ENCODE peak calls at places on chromosome 12, in eight cellular contexts. A, M, O, C, G, D, W and E are unnamed samples.

GRCh38 chr12:6821271-6821673 is 349 bp upstream of the GPR162 start:
- DNase-seq in A (no peak), M (peak), O (peak), C (peak), G (peak), D (no peak), W (peak), E (no peak)

GRCh38 chr12:3564411-3564810 is 73.4 kb downstream of the PRMT8 start:
- DNase-seq in A (no peak), M (no peak), O (no peak), C (no peak), G (no peak), D (no peak), W (no peak), E (no peak)

GRCh38 chr12:120820885-120821510 is 83.2 kb downstream of the SPPL3 start:
- DNase-seq in A (peak), M (no peak), O (no peak), C (no peak), G (no peak), D (no peak), W (no peak), E (no peak)

GRCh38 chr12:50647479-50647878 is 116.4 kb upstream of the ATF1 start:
- DNase-seq in A (no peak), M (peak), O (no peak), C (peak), G (no peak), D (peak), W (peak), E (no peak)

GRCh38 chr12:115384391-115384790 is 700.4 kb upstream of the TBX3 start:
- DNase-seq in A (no peak), M (peak), O (no peak), C (no peak), G (no peak), D (peak), W (no peak), E (no peak)

GRCh38 chr12:125089083-125089482 is 23.8 kb downstream of the AACS start:
- DNase-seq in A (no peak), M (peak), O (no peak), C (no peak), G (no peak), D (no peak), W (no peak), E (no peak)

GRCh38 chr12:40287369-40287975 is 62.7 kb downstream of the LRRK2 start:
- DNase-seq in A (no peak), M (no peak), O (no peak), C (no peak), G (no peak), D (peak), W (no peak), E (no peak)

GRCh38 chr12:13175499-13175898 is 21.0 kb upstream of the EMP1 start:
- DNase-seq in A (no peak), M (no peak), O (no peak), C (peak), G (no peak), D (peak), W (no peak), E (peak)

GRCh38 chr12:66984962-66985361 is 284.2 kb upstream of the CAND1 start:
- DNase-seq in A (no peak), M (no peak), O (no peak), C (no peak), G (no peak), D (peak), W (no peak), E (peak)

GRCh38 chr12:132596016-132596415 is 14.4 kb downstream of the LRCOL1 start:
- DNase-seq in A (no peak), M (peak), O (no peak), C (peak), G (peak), D (peak), W (peak), E (no peak)

GRCh38 chr12:132592261-132592970 is 18.0 kb downstream of the LRCOL1 start:
- DNase-seq in A (no peak), M (no peak), O (no peak), C (no peak), G (peak), D (no peak), W (no peak), E (no peak)

GRCh38 chr12:45170456-45171042 is 45.3 kb upstream of the ANO6 start:
- DNase-seq in A (peak), M (peak), O (peak), C (peak), G (peak), D (peak), W (peak), E (peak)

GRCh38 chr12:126337556-126337955 is 1272.3 kb downstream of the AACS start:
- DNase-seq in A (no peak), M (peak), O (no peak), C (peak), G (no peak), D (peak), W (no peak), E (no peak)

GRCh38 chr12:106732890-106733289 is 41.6 kb upstream of the RIC8B start:
- DNase-seq in A (no peak), M (no peak), O (no peak), C (no peak), G (no peak), D (no peak), W (no peak), E (no peak)

GRCh38 chr12:124837958-124838803 is 25.5 kb downstream of the SCARB1 start:
- DNase-seq in A (no peak), M (peak), O (no peak), C (peak), G (peak), D (peak), W (peak), E (peak)

GRCh38 chr12:124273630-124274029 is 21.3 kb upstream of the RFLNA start:
- DNase-seq in A (no peak), M (peak), O (no peak), C (peak), G (no peak), D (peak), W (peak), E (peak)

GRCh38 chr12:109951136-109951535 is 45.0 kb downstream of the GIT2 start:
- DNase-seq in A (no peak), M (no peak), O (no peak), C (peak), G (no peak), D (peak), W (peak), E (no peak)

GRCh38 chr12:26744697-26745440 is 88.1 kb downstream of the ITPR2 start:
- DNase-seq in A (no peak), M (no peak), O (no peak), C (no peak), G (no peak), D (no peak), W (no peak), E (no peak)

GRCh38 chr12:26740991-26741390 is 92.0 kb downstream of the ITPR2 start:
- DNase-seq in A (no peak), M (no peak), O (no peak), C (no peak), G (no peak), D (no peak), W (no peak), E (no peak)

GRCh38 chr12:26740348-26740747 is 92.6 kb downstream of the ITPR2 start:
- DNase-seq in A (no peak), M (no peak), O (no peak), C (no peak), G (no peak), D (no peak), W (no peak), E (no peak)

GRCh38 chr12:26744042-26744626 is 88.9 kb downstream of the ITPR2 start:
- DNase-seq in A (no peak), M (no peak), O (no peak), C (no peak), G (no peak), D (no peak), W (no peak), E (no peak)

GRCh38 chr12:26741828-26742227 is 91.2 kb downstream of the ITPR2 start:
- DNase-seq in A (no peak), M (no peak), O (no peak), C (no peak), G (no peak), D (no peak), W (no peak), E (no peak)
- H3K27ac ChIP-seq in A (no peak), M (no peak), O (no peak), C (no peak), G (no peak), D (no peak), W (no peak), E (peak)

GRCh38 chr12:54407183-54407905 is 11.7 kb downstream of the ITGA5 start:
- DNase-seq in A (no peak), M (no peak), O (no peak), C (peak), G (no peak), D (no peak), W (no peak), E (no peak)
- H3K27ac ChIP-seq in A (peak), M (no peak), O (no peak), C (peak), G (no peak), D (no peak), W (no peak), E (no peak)

GRCh38 chr12:94762943-94763342 is 112.6 kb upstream of the TMCC3 start:
- DNase-seq in A (no peak), M (no peak), O (no peak), C (no peak), G (no peak), D (no peak), W (no peak), E (no peak)

GRCh38 chr12:94760786-94761185 is 110.4 kb upstream of the TMCC3 start:
- DNase-seq in A (no peak), M (no peak), O (no peak), C (no peak), G (no peak), D (no peak), W (peak), E (no peak)

GRCh38 chr12:94761559-94761958 is 111.2 kb upstream of the TMCC3 start:
- DNase-seq in A (no peak), M (no peak), O (no peak), C (peak), G (no peak), D (peak), W (peak), E (peak)

GRCh38 chr12:94763461-94763860 is 113.1 kb upstream of the TMCC3 start:
- DNase-seq in A (no peak), M (no peak), O (no peak), C (no peak), G (no peak), D (no peak), W (no peak), E (no peak)

GRCh38 chr12:94762259-94762942 is 112.0 kb upstream of the TMCC3 start:
- DNase-seq in A (no peak), M (no peak), O (no peak), C (no peak), G (no peak), D (peak), W (no peak), E (peak)
- H3K27ac ChIP-seq in A (no peak), M (no peak), O (no peak), C (no peak), G (no peak), D (peak), W (no peak), E (peak)

GRCh38 chr12:10018390-10018789 is 8.0 kb downstream of the CLEC12B start:
- DNase-seq in A (no peak), M (no peak), O (no peak), C (no peak), G (no peak), D (peak), W (peak), E (no peak)

GRCh38 chr12:10021342-10021741 is 9.1 kb upstream of the CLEC9A start:
- DNase-seq in A (no peak), M (no peak), O (no peak), C (no peak), G (no peak), D (no peak), W (no peak), E (no peak)

GRCh38 chr12:10015450-10015849 is 5.0 kb downstream of the CLEC12B start:
- DNase-seq in A (no peak), M (no peak), O (no peak), C (no peak), G (no peak), D (no peak), W (no peak), E (no peak)

GRCh38 chr12:10012630-10013330 is 2.4 kb downstream of the CLEC12B start:
- DNase-seq in A (no peak), M (no peak), O (no peak), C (no peak), G (no peak), D (no peak), W (no peak), E (no peak)

DNA sequence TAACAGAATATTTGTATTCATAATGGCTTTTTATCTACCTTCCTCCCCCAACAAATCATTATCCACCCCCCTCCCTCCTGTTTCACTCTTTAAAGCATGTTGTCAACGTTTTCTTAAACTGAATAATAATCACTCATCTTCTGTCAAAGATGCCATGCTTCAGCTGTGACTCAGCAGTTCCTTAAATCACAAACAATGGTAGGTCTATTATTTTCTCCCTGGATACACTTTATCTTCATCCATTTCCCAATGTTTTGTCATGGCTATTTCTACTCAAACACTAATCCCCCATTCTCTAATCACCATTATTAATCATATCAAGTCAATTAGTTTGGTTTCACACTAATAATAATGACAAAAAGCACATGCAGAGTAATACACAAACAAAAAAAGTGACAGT is 6.5 kb downstream of the CLEC12B start:
- DNase-seq in A (no peak), M (no peak), O (no peak), C (peak), G (no peak), D (peak), W (no peak), E (no peak)
- H3K27ac ChIP-seq in A (no peak), M (no peak), O (no peak), C (peak), G (no peak), D (peak), W (no peak), E (no peak)

GRCh38 chr12:104886418-104887401 is 71.4 kb downstream of the SLC41A2 start:
- DNase-seq in A (no peak), M (no peak), O (no peak), C (peak), G (no peak), D (peak), W (peak), E (no peak)

GRCh38 chr12:104888892-104889291 is 69.2 kb downstream of the SLC41A2 start:
- DNase-seq in A (no peak), M (no peak), O (no peak), C (no peak), G (no peak), D (no peak), W (no peak), E (no peak)

GRCh38 chr12:104889735-104890134 is 68.4 kb downstream of the SLC41A2 start:
- DNase-seq in A (no peak), M (no peak), O (no peak), C (no peak), G (no peak), D (no peak), W (no peak), E (no peak)

GRCh38 chr12:104888456-104888855 is 69.6 kb downstream of the SLC41A2 start:
- DNase-seq in A (no peak), M (no peak), O (no peak), C (no peak), G (no peak), D (no peak), W (no peak), E (no peak)

GRCh38 chr12:104890463-104891096 is 67.5 kb downstream of the SLC41A2 start:
- DNase-seq in A (no peak), M (no peak), O (no peak), C (peak), G (no peak), D (no peak), W (no peak), E (no peak)
- H3K27ac ChIP-seq in A (no peak), M (no peak), O (no peak), C (no peak), G (no peak), D (no peak), W (no peak), E (no peak)

GRCh38 chr12:117025481-117026151 is 73.6 kb downstream of the TESC start:
- DNase-seq in A (peak), M (peak), O (peak), C (peak), G (peak), D (peak), W (peak), E (no peak)

GRCh38 chr12:117022465-117022864 is 76.8 kb downstream of the TESC start:
- DNase-seq in A (no peak), M (no peak), O (no peak), C (no peak), G (no peak), D (no peak), W (no peak), E (no peak)

GRCh38 chr12:117026343-117026742 is 72.9 kb downstream of the TESC start:
- DNase-seq in A (no peak), M (peak), O (no peak), C (no peak), G (no peak), D (no peak), W (no peak), E (no peak)

GRCh38 chr12:117024961-117025480 is 74.2 kb downstream of the TESC start:
- DNase-seq in A (no peak), M (no peak), O (no peak), C (no peak), G (no peak), D (no peak), W (no peak), E (no peak)

GRCh38 chr12:117023998-117024960 is 74.9 kb downstream of the TESC start:
- DNase-seq in A (no peak), M (no peak), O (no peak), C (no peak), G (no peak), D (no peak), W (no peak), E (no peak)
- H3K27ac ChIP-seq in A (no peak), M (no peak), O (no peak), C (no peak), G (no peak), D (no peak), W (no peak), E (no peak)

DNA sequence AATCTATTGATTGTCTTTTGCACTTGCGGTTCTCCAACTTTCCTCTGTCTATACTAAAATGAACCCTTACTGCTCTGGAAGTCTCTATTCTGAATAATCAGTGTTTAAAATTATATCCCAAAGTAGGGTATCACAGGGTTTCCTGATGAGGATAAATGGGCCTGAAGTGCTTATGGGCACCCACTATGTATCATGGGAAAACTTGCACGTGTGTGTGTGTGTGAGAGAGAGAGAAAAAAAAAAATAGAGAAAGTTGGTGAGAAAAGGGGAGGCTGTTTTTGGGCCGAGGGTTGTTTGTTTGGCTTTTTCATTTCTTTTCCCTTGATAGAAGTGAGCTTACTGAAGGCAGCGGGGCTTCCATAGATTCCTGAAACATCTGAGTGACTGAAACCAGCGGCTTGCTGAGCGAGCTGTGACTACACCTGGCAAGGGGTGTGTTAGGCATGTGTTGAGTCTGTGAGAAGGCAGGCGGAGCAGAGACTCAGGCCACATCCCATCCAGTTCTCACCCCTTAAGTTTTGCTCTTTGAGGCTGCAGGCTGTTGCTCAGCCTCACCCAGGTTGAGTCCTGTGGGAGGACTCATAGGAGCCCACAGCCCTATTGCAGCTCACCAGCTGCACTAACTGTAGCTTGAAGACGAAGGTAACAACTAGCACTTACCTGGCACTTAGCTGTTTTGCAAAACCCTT is 17.2 kb downstream of the PPFIBP1 start:
- DNase-seq in A (no peak), M (peak), O (peak), C (no peak), G (no peak), D (no peak), W (no peak), E (peak)
- H3K27ac ChIP-seq in A (no peak), M (no peak), O (no peak), C (peak), G (no peak), D (no peak), W (no peak), E (peak)